ENCODE peak calls at places on chromosomes 12 and 14, in nine cellular contexts. Y is body of pancreas; T is CD8-positive, alpha-beta T cell; M is substantia nigra; Z is uterus; X is AG04450; V is hepatocyte; I is naive thymus-derived CD4-positive, alpha-beta T cell; L is right cardiac atrium. E is an unnamed sample.

GRCh38 chr12:1619599-1619998 is 9.4 kb upstream of the WNT5B start:
- DNase-seq in Y (no peak), T (no peak), M (no peak), Z (no peak), X (no peak), V (no peak), I (no peak), L (peak; percentile 86), E (no peak)

GRCh38 chr12:91004872-91005271 is at the start of gene EPYC:
- DNase-seq in Y (no peak), T (no peak), M (no peak), Z (no peak), X (no peak), V (no peak), I (no peak), L (no peak), E (no peak)

GRCh38 chr12:115570271-115570777 is 707.2 kb downstream of the MED13L start:
- DNase-seq in Y (no peak), T (no peak), M (no peak), Z (no peak), X (peak; percentile 11), V (peak; percentile 16), I (no peak), L (no peak), E (no peak)

GRCh38 chr14:26175659-26176058 is 422.2 kb downstream of the NOVA1 start:
- DNase-seq in Y (no peak), T (no peak), M (no peak), Z (no peak), X (no peak), V (no peak), I (no peak), L (no peak), E (no peak)

GRCh38 chr14:51533160-51533559 is 118.5 kb upstream of the FRMD6 start:
- DNase-seq in Y (no peak), T (no peak), M (no peak), Z (no peak), X (no peak), V (no peak), I (no peak), L (no peak), E (peak; percentile 76)

GRCh38 chr12:8860165-8860961 is 37.9 kb downstream of the A2ML1 start:
- DNase-seq in Y (peak; percentile 35), T (peak; percentile 55), M (no peak), Z (peak; percentile 22), X (no peak), V (peak; percentile 55), I (peak; percentile 13), L (peak; percentile 68), E (no peak)

GRCh38 chr14:91244501-91244901 is at the start of gene GPR68:
- DNase-seq in Y (no peak), T (peak; percentile 63), M (peak; percentile 9), Z (peak; percentile 39), X (peak; percentile 46), V (peak; percentile 51), I (no peak), L (peak; percentile 87), E (no peak)

GRCh38 chr12:114958538-114958937 is 274.6 kb upstream of the TBX3 start:
- DNase-seq in Y (no peak), T (no peak), M (no peak), Z (no peak), X (no peak), V (no peak), I (no peak), L (no peak), E (no peak)

GRCh38 chr12:122533841-122534240 is 6.8 kb downstream of the KNTC1 start:
- DNase-seq in Y (no peak), T (no peak), M (no peak), Z (no peak), X (no peak), V (no peak), I (no peak), L (no peak), E (no peak)

GRCh38 chr12:26092706-26093105 is 32.1 kb downstream of the BHLHE41 start:
- DNase-seq in Y (no peak), T (no peak), M (no peak), Z (no peak), X (no peak), V (no peak), I (no peak), L (no peak), E (no peak)

GRCh38 chr14:100887728-100888335 is 15.7 kb downstream of the RTL1 start:
- DNase-seq in Y (no peak), T (no peak), M (no peak), Z (no peak), X (no peak), V (no peak), I (no peak), L (peak; percentile 1), E (no peak)

GRCh38 chr14:24071144-24071697 is at the start of gene CPNE6:
- DNase-seq in Y (no peak), T (no peak), M (no peak), Z (no peak), X (no peak), V (no peak), I (no peak), L (no peak), E (no peak)

GRCh38 chr12:132600048-132601032 is 10.0 kb downstream of the LRCOL1 start:
- DNase-seq in Y (peak; percentile 56), T (peak; percentile 61), M (no peak), Z (peak; percentile 75), X (no peak), V (peak; percentile 85), I (no peak), L (peak; percentile 92), E (peak; percentile 52)

DNA sequence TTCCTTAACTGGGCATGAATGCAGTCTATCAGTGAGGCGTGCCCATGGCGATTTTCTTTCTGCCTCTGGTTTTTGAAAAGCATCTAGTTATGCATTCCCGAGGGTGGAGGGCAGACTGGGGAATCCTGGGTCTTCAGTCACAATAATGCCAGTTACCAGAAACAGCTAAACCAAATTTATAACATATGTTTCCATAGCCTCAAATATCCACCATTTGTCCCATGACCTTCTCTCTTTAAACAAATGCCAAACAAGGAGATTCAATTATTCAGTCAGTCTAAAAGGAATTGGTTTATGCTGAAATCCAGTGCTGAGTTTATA is 131.5 kb upstream of the RAP1B start:
- DNase-seq in Y (no peak), T (no peak), M (no peak), Z (no peak), X (peak; percentile 46), V (peak; percentile 30), I (no peak), L (no peak), E (no peak)
- H3K27ac ChIP-seq in Y (no peak overlapping the region), T (no peak overlapping the region), M (no peak overlapping the region), Z (no peak overlapping the region), X (peak overlapping the region; percentile 89), V (peak overlapping the region; percentile 60), I (no peak overlapping the region), L (no peak overlapping the region), E (no peak overlapping the region)

DNA sequence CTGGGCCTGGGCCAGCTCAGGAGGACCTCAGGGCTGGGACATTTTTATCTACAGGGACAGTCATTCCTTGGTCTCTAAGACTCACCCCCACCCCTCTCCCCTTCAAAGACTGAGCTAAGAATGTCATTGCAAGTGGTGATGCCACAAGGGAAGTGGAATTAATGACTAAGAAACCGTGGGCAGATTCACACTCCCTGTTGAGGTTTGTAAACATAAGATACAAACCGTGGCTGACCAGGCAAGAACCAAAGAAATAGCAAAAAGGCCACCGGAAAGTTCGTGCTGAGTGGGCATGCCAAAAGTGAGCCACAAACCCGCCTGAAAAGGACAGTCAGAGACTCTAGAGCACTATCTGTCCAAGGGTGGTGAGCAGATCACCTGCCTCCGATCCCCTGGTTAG is 25.7 kb downstream of the NUAK1 start:
- DNase-seq in Y (no peak), T (no peak), M (no peak), Z (no peak), X (no peak), V (no peak), I (no peak), L (no peak), E (no peak)
- H3K27ac ChIP-seq in Y (no peak overlapping the region), T (no peak overlapping the region), M (peak overlapping the region; percentile 64), Z (peak overlapping the region; percentile 90), X (no peak overlapping the region), V (no peak overlapping the region), I (no peak overlapping the region), L (peak overlapping the region; percentile 77), E (peak overlapping the region; percentile 97)

DNA sequence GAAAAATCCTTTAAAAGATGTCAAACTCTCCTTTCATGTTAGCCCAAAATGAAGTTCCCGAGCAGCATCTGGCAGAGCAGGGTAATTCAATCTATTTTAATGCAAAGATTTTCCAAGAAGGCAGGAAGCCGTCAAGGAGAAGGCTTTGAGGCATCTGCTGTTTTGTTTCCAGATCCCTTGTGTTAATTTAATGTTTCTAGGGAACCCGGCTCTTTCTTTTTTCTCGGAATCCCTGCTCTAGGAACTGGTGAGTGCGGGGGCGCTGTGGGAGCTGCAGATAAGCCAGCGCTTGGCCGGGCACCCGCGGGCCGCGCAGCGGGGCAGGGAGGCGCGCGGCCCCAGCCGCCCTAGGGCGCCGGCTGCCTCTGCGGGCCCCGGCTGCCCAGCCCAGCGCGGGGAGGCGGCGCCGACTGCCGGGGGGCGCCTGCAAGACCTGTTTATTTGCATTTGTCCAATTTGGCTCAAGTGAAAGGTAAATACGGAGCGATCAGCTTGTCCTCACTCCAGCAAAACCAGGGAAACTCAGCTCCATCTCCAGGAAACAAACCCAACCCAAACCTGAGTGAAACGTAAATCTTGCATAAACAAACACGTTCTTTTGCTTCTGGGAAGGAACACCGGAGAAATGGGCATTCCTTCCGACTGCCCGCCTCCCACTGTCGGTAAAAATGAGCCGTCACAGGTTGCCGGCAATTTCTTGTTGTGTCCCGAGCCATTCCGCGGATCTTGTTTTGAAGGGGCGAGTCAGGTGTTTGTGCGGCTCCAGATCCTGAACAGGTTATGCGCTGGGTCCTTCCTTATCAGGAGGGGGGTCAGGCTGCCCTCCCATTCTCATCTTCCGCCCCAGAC is 65.1 kb downstream of the CRADD start:
- DNase-seq in Y (peak; percentile 75), T (peak; percentile 66), M (peak; percentile 29), Z (peak; percentile 82), X (peak; percentile 10), V (peak; percentile 86), I (peak; percentile 33), L (peak; percentile 93), E (peak; percentile 67)
- H3K27ac ChIP-seq in Y (peak overlapping the region; percentile 90), T (peak overlapping the region; percentile 47), M (peak overlapping the region; percentile 37), Z (peak overlapping the region; percentile 99), X (peak overlapping the region; percentile 70), V (peak overlapping the region; percentile 84), I (peak overlapping the region; percentile 74), L (peak overlapping the region; percentile 98), E (peak overlapping the region; percentile 81)

GRCh38 chr12:124369055-124369900 is 74.4 kb downstream of the RFLNA start:
- DNase-seq in Y (peak; percentile 96), T (no peak), M (peak; percentile 75), Z (peak; percentile 96), X (peak; percentile 80), V (peak; percentile 71), I (no peak), L (peak; percentile 97), E (no peak)

GRCh38 chr12:124370851-124371250 is 76.0 kb downstream of the RFLNA start:
- DNase-seq in Y (no peak), T (no peak), M (no peak), Z (no peak), X (no peak), V (no peak), I (no peak), L (no peak), E (no peak)

GRCh38 chr12:124368421-124369032 is 73.6 kb downstream of the RFLNA start:
- DNase-seq in Y (no peak), T (no peak), M (no peak), Z (no peak), X (no peak), V (no peak), I (no peak), L (no peak), E (no peak)

GRCh38 chr12:124370384-124370783 is 75.5 kb downstream of the RFLNA start:
- DNase-seq in Y (no peak), T (no peak), M (no peak), Z (no peak), X (no peak), V (no peak), I (no peak), L (no peak), E (no peak)

GRCh38 chr12:124369901-124370378 is 75.0 kb downstream of the RFLNA start:
- DNase-seq in Y (no peak), T (no peak), M (no peak), Z (no peak), X (no peak), V (no peak), I (no peak), L (peak; percentile 95), E (no peak)
- H3K27ac ChIP-seq in Y (peak overlapping the region; percentile 91), T (no peak overlapping the region), M (peak overlapping the region; percentile 79), Z (peak overlapping the region; percentile 91), X (peak overlapping the region; percentile 93), V (peak overlapping the region; percentile 51), I (no peak overlapping the region), L (peak overlapping the region; percentile 77), E (peak overlapping the region; percentile 93)

E was measured in RWPE1.